ENCODE peak calls at places on chromosome 19, in seven cellular contexts. One of them, this sample, is unnamed.

GRCh38 chr19:51022526-51022925 is 3.0 kb upstream of the KLK10 start:
- DNase-seq in Kasumi-1: no peak
- DNase-seq in HTR-8/SVneo: no peak
- DNase-seq in A549: no peak
- DNase-seq in HT1080: no peak
- DNase-seq in lower lobe of right lung: no peak
- DNase-seq in left cardiac atrium: no peak
- DNase-seq in this sample: no peak

GRCh38 chr19:4042064-4042730 is 24.5 kb downstream of the ZBTB7A start:
- DNase-seq in Kasumi-1: no peak
- DNase-seq in HTR-8/SVneo: no peak
- DNase-seq in A549: no peak
- DNase-seq in HT1080: no peak
- DNase-seq in lower lobe of right lung: no peak
- DNase-seq in left cardiac atrium: no peak
- DNase-seq in this sample: no peak

GRCh38 chr19:13849991-13850909 is 26.7 kb upstream of the NANOS3 start:
- DNase-seq in Kasumi-1: no peak
- DNase-seq in HTR-8/SVneo: no peak
- DNase-seq in A549: no peak
- DNase-seq in HT1080: peak
- DNase-seq in lower lobe of right lung: peak
- DNase-seq in left cardiac atrium: peak
- DNase-seq in this sample: peak

GRCh38 chr19:14081797-14082674 is 3.5 kb downstream of the C19orf67 start:
- DNase-seq in Kasumi-1: no peak
- DNase-seq in HTR-8/SVneo: no peak
- DNase-seq in A549: no peak
- DNase-seq in HT1080: no peak
- DNase-seq in lower lobe of right lung: peak
- DNase-seq in left cardiac atrium: peak
- DNase-seq in this sample: peak

GRCh38 chr19:43446746-43447489 is 18.5 kb downstream of the LYPD3 start:
- DNase-seq in Kasumi-1: peak
- DNase-seq in HTR-8/SVneo: peak
- DNase-seq in A549: peak
- DNase-seq in HT1080: peak
- DNase-seq in lower lobe of right lung: peak
- DNase-seq in left cardiac atrium: peak
- DNase-seq in this sample: peak

GRCh38 chr19:23980805-23981204 is 66.1 kb downstream of the ZNF726 start:
- DNase-seq in Kasumi-1: no peak
- DNase-seq in HTR-8/SVneo: no peak
- DNase-seq in A549: no peak
- DNase-seq in HT1080: no peak
- DNase-seq in lower lobe of right lung: no peak
- DNase-seq in left cardiac atrium: no peak
- DNase-seq in this sample: no peak

GRCh38 chr19:39818626-39819097 is 15.3 kb downstream of the DYRK1B start:
- DNase-seq in Kasumi-1: no peak
- DNase-seq in HTR-8/SVneo: no peak
- DNase-seq in A549: no peak
- DNase-seq in HT1080: no peak
- DNase-seq in lower lobe of right lung: no peak
- DNase-seq in left cardiac atrium: no peak
- DNase-seq in this sample: no peak

GRCh38 chr19:7426986-7427385 is 61.8 kb downstream of the PEX11G start:
- DNase-seq in Kasumi-1: no peak
- DNase-seq in HTR-8/SVneo: no peak
- DNase-seq in A549: no peak
- DNase-seq in HT1080: no peak
- DNase-seq in lower lobe of right lung: no peak
- DNase-seq in left cardiac atrium: no peak
- DNase-seq in this sample: no peak

GRCh38 chr19:38554676-38555141 is 63.0 kb downstream of the MAP4K1 start:
- DNase-seq in Kasumi-1: no peak
- DNase-seq in HTR-8/SVneo: no peak
- DNase-seq in A549: no peak
- DNase-seq in HT1080: no peak
- DNase-seq in lower lobe of right lung: no peak
- DNase-seq in left cardiac atrium: no peak
- DNase-seq in this sample: peak

GRCh38 chr19:14475251-14476073 is at the start of gene PTGER1:
- DNase-seq in Kasumi-1: peak
- DNase-seq in HTR-8/SVneo: no peak
- DNase-seq in A549: no peak
- DNase-seq in HT1080: peak
- DNase-seq in lower lobe of right lung: no peak
- DNase-seq in left cardiac atrium: no peak
- DNase-seq in this sample: peak

GRCh38 chr19:7333198-7334118 is 15.3 kb upstream of the ARHGEF18 start:
- DNase-seq in Kasumi-1: no peak
- DNase-seq in HTR-8/SVneo: no peak
- DNase-seq in A549: no peak
- DNase-seq in HT1080: no peak
- DNase-seq in lower lobe of right lung: no peak
- DNase-seq in left cardiac atrium: peak
- DNase-seq in this sample: no peak

GRCh38 chr19:5238700-5239099 is 101.9 kb downstream of the PTPRS start:
- DNase-seq in Kasumi-1: no peak
- DNase-seq in HTR-8/SVneo: no peak
- DNase-seq in A549: no peak
- DNase-seq in HT1080: no peak
- DNase-seq in lower lobe of right lung: peak
- DNase-seq in left cardiac atrium: no peak
- DNase-seq in this sample: no peak

GRCh38 chr19:39155114-39155700 is 29.6 kb downstream of the PAK4 start:
- DNase-seq in Kasumi-1: no peak
- DNase-seq in HTR-8/SVneo: no peak
- DNase-seq in A549: no peak
- DNase-seq in HT1080: no peak
- DNase-seq in lower lobe of right lung: no peak
- DNase-seq in left cardiac atrium: no peak
- DNase-seq in this sample: no peak

GRCh38 chr19:35856546-35857149 is at the start of gene KIRREL2:
- DNase-seq in Kasumi-1: peak
- DNase-seq in HTR-8/SVneo: peak
- DNase-seq in A549: peak
- DNase-seq in HT1080: no peak
- DNase-seq in lower lobe of right lung: no peak
- DNase-seq in left cardiac atrium: no peak
- DNase-seq in this sample: no peak

GRCh38 chr19:3142292-3142670 is 6.4 kb downstream of the GNA15 start:
- DNase-seq in Kasumi-1: peak
- DNase-seq in HTR-8/SVneo: peak
- DNase-seq in A549: peak
- DNase-seq in HT1080: peak
- DNase-seq in lower lobe of right lung: no peak
- DNase-seq in left cardiac atrium: no peak
- DNase-seq in this sample: no peak

GRCh38 chr19:7257148-7258041 is 36.8 kb downstream of the INSR start:
- DNase-seq in Kasumi-1: no peak
- DNase-seq in HTR-8/SVneo: peak
- DNase-seq in A549: no peak
- DNase-seq in HT1080: no peak
- DNase-seq in lower lobe of right lung: no peak
- DNase-seq in left cardiac atrium: peak
- DNase-seq in this sample: no peak

GRCh38 chr19:17942181-17942580 is 9.4 kb downstream of the CCDC124 start:
- DNase-seq in Kasumi-1: no peak
- DNase-seq in HTR-8/SVneo: no peak
- DNase-seq in A549: no peak
- DNase-seq in HT1080: no peak
- DNase-seq in lower lobe of right lung: no peak
- DNase-seq in left cardiac atrium: no peak
- DNase-seq in this sample: no peak

GRCh38 chr19:6060600-6061391 is 49.5 kb downstream of the RFX2 start:
- DNase-seq in Kasumi-1: peak
- DNase-seq in HTR-8/SVneo: peak
- DNase-seq in A549: no peak
- DNase-seq in HT1080: peak
- DNase-seq in lower lobe of right lung: no peak
- DNase-seq in left cardiac atrium: no peak
- DNase-seq in this sample: peak

GRCh38 chr19:943551-944170 is 17.8 kb downstream of the ARID3A start:
- DNase-seq in Kasumi-1: no peak
- DNase-seq in HTR-8/SVneo: no peak
- DNase-seq in A549: no peak
- DNase-seq in HT1080: no peak
- DNase-seq in lower lobe of right lung: no peak
- DNase-seq in left cardiac atrium: no peak
- DNase-seq in this sample: no peak

GRCh38 chr19:38211206-38211605 is 12.8 kb downstream of the DPF1 start:
- DNase-seq in Kasumi-1: no peak
- DNase-seq in HTR-8/SVneo: no peak
- DNase-seq in A549: no peak
- DNase-seq in HT1080: no peak
- DNase-seq in lower lobe of right lung: no peak
- DNase-seq in left cardiac atrium: no peak
- DNase-seq in this sample: no peak

GRCh38 chr19:6071103-6071485 is 39.2 kb downstream of the RFX2 start:
- DNase-seq in Kasumi-1: no peak
- DNase-seq in HTR-8/SVneo: no peak
- DNase-seq in A549: no peak
- DNase-seq in HT1080: no peak
- DNase-seq in lower lobe of right lung: no peak
- DNase-seq in left cardiac atrium: no peak
- DNase-seq in this sample: no peak

GRCh38 chr19:49916839-49917733 is 11.9 kb upstream of the ATF5 start:
- DNase-seq in Kasumi-1: peak
- DNase-seq in HTR-8/SVneo: no peak
- DNase-seq in A549: no peak
- DNase-seq in HT1080: no peak
- DNase-seq in lower lobe of right lung: no peak
- DNase-seq in left cardiac atrium: no peak
- DNase-seq in this sample: no peak

GRCh38 chr19:7602240-7602934 is 6.7 kb downstream of the CAMSAP3 start:
- DNase-seq in Kasumi-1: no peak
- DNase-seq in HTR-8/SVneo: no peak
- DNase-seq in A549: no peak
- DNase-seq in HT1080: no peak
- DNase-seq in lower lobe of right lung: peak
- DNase-seq in left cardiac atrium: no peak
- DNase-seq in this sample: peak

GRCh38 chr19:14416743-14417214 is 2.4 kb downstream of the DDX39A start:
- DNase-seq in Kasumi-1: peak
- DNase-seq in HTR-8/SVneo: no peak
- DNase-seq in A549: no peak
- DNase-seq in HT1080: no peak
- DNase-seq in lower lobe of right lung: no peak
- DNase-seq in left cardiac atrium: no peak
- DNase-seq in this sample: no peak

GRCh38 chr19:29387586-29387985 is 138.2 kb upstream of the VSTM2B start:
- DNase-seq in Kasumi-1: no peak
- DNase-seq in HTR-8/SVneo: no peak
- DNase-seq in A549: no peak
- DNase-seq in HT1080: no peak
- DNase-seq in lower lobe of right lung: no peak
- DNase-seq in left cardiac atrium: no peak
- DNase-seq in this sample: no peak

GRCh38 chr19:861756-862528 is 2.5 kb downstream of the CFD start:
- DNase-seq in Kasumi-1: peak
- DNase-seq in HTR-8/SVneo: no peak
- DNase-seq in A549: no peak
- DNase-seq in HT1080: no peak
- DNase-seq in lower lobe of right lung: peak
- DNase-seq in left cardiac atrium: no peak
- DNase-seq in this sample: peak

GRCh38 chr19:30529876-30530275 is 157.7 kb downstream of the ZNF536 start:
- DNase-seq in Kasumi-1: no peak
- DNase-seq in HTR-8/SVneo: no peak
- DNase-seq in A549: no peak
- DNase-seq in HT1080: no peak
- DNase-seq in lower lobe of right lung: no peak
- DNase-seq in left cardiac atrium: no peak
- DNase-seq in this sample: no peak

GRCh38 chr19:49331616-49332055 is 3.6 kb upstream of the CD37 start:
- DNase-seq in Kasumi-1: peak
- DNase-seq in HTR-8/SVneo: peak
- DNase-seq in A549: peak
- DNase-seq in HT1080: peak
- DNase-seq in lower lobe of right lung: no peak
- DNase-seq in left cardiac atrium: no peak
- DNase-seq in this sample: peak

GRCh38 chr19:2796659-2797266 is 11.5 kb downstream of the THOP1 start:
- DNase-seq in Kasumi-1: no peak
- DNase-seq in HTR-8/SVneo: no peak
- DNase-seq in A549: no peak
- DNase-seq in HT1080: no peak
- DNase-seq in lower lobe of right lung: no peak
- DNase-seq in left cardiac atrium: peak
- DNase-seq in this sample: no peak

GRCh38 chr19:23273022-23273593 is 22.9 kb upstream of the ZNF724 start:
- DNase-seq in Kasumi-1: no peak
- DNase-seq in HTR-8/SVneo: no peak
- DNase-seq in A549: no peak
- DNase-seq in HT1080: no peak
- DNase-seq in lower lobe of right lung: no peak
- DNase-seq in left cardiac atrium: peak
- DNase-seq in this sample: no peak

This sample was measured in OCI-M1.